ENCODE peak calls at places on chromosomes 7 and 10, in seven cellular contexts. K, A, R, D, O, P and Y are unnamed samples.

GRCh38 chr10:6464862-6465430 is 115.1 kb downstream of the PRKCQ start:
- DNase-seq in K (no peak), A (no peak), R (no peak), D (no peak), O (no peak), P (no peak), Y (no peak)

GRCh38 chr10:77636967-77637473 is 588 bp downstream of the KCNMA1 start:
- DNase-seq in K (no peak), A (no peak), R (no peak), D (no peak), O (no peak), P (no peak), Y (no peak)

GRCh38 chr10:1661861-1662260 is 75.5 kb downstream of the ADARB2 start:
- DNase-seq in K (no peak), A (no peak), R (no peak), D (peak), O (peak), P (no peak), Y (no peak)

GRCh38 chr10:91034494-91035157 is 113.7 kb upstream of the ANKRD1 start:
- DNase-seq in K (no peak), A (peak), R (peak), D (no peak), O (no peak), P (peak), Y (no peak)

GRCh38 chr7:13099197-13099795 is 411.9 kb downstream of the ARL4A start:
- DNase-seq in K (no peak), A (no peak), R (peak), D (no peak), O (no peak), P (no peak), Y (no peak)

GRCh38 chr10:1660386-1660785 is 76.9 kb downstream of the ADARB2 start:
- DNase-seq in K (no peak), A (no peak), R (no peak), D (no peak), O (no peak), P (no peak), Y (no peak)

GRCh38 chr7:1586126-1586826 is 16.4 kb upstream of the PSMG3 start:
- DNase-seq in K (no peak), A (no peak), R (no peak), D (no peak), O (no peak), P (no peak), Y (peak)

GRCh38 chr7:93821463-93821862 is 69.1 kb downstream of the TFPI2 start:
- DNase-seq in K (no peak), A (no peak), R (no peak), D (no peak), O (no peak), P (no peak), Y (no peak)

GRCh38 chr7:146176790-146177189 is 60.2 kb downstream of the CNTNAP2 start:
- DNase-seq in K (no peak), A (no peak), R (no peak), D (no peak), O (no peak), P (no peak), Y (no peak)

GRCh38 chr10:77371848-77372247 is 265.8 kb downstream of the KCNMA1 start:
- DNase-seq in K (no peak), A (no peak), R (no peak), D (no peak), O (no peak), P (no peak), Y (no peak)

GRCh38 chr7:36406156-36406555 is 16.5 kb downstream of the ANLN start:
- DNase-seq in K (no peak), A (no peak), R (peak), D (no peak), O (no peak), P (no peak), Y (no peak)

GRCh38 chr10:29895436-29895835 is 163.9 kb downstream of the JCAD start:
- DNase-seq in K (no peak), A (peak), R (peak), D (no peak), O (no peak), P (peak), Y (no peak)

GRCh38 chr7:727806-728460 is 852 bp upstream of the PRKAR1B start:
- DNase-seq in K (no peak), A (peak), R (no peak), D (no peak), O (no peak), P (no peak), Y (no peak)

GRCh38 chr10:45000138-45000763 is 472 bp upstream of the ZNF22 start:
- DNase-seq in K (no peak), A (peak), R (peak), D (no peak), O (no peak), P (peak), Y (no peak)

GRCh38 chr7:134320201-134320600 is 3.5 kb upstream of the SLC35B4 start:
- DNase-seq in K (no peak), A (peak), R (no peak), D (no peak), O (no peak), P (no peak), Y (no peak)

GRCh38 chr10:15436696-15437095 is 65.6 kb upstream of the FAM171A1 start:
- DNase-seq in K (no peak), A (peak), R (peak), D (no peak), O (no peak), P (no peak), Y (no peak)

GRCh38 chr10:91626936-91627335 is 5.9 kb downstream of the PPP1R3C start:
- DNase-seq in K (no peak), A (no peak), R (no peak), D (no peak), O (no peak), P (no peak), Y (no peak)

GRCh38 chr7:70303780-70304179 is 705.5 kb downstream of the AUTS2 start:
- DNase-seq in K (no peak), A (no peak), R (no peak), D (no peak), O (no peak), P (no peak), Y (no peak)

GRCh38 chr10:68023292-68023691 is 51.8 kb downstream of the HERC4 start:
- DNase-seq in K (no peak), A (no peak), R (no peak), D (no peak), O (no peak), P (no peak), Y (no peak)

GRCh38 chr7:63045575-63045974 is 953.1 kb upstream of the ZNF722 start:
- DNase-seq in K (no peak), A (no peak), R (no peak), D (no peak), O (no peak), P (no peak), Y (no peak)

GRCh38 chr7:131653418-131654248 is 97.2 kb upstream of the PODXL start:
- DNase-seq in K (no peak), A (peak), R (no peak), D (no peak), O (no peak), P (no peak), Y (no peak)

GRCh38 chr7:39720586-39720985 is 97.2 kb downstream of the RALA start:
- DNase-seq in K (no peak), A (peak), R (peak), D (no peak), O (no peak), P (no peak), Y (no peak)

GRCh38 chr7:117674617-117675016 is 194.8 kb downstream of the CFTR start:
- DNase-seq in K (no peak), A (no peak), R (no peak), D (no peak), O (no peak), P (no peak), Y (no peak)

GRCh38 chr7:150668472-150668911 is 17.0 kb upstream of the GIMAP2 start:
- DNase-seq in K (peak), A (no peak), R (no peak), D (no peak), O (no peak), P (no peak), Y (no peak)

GRCh38 chr7:149558149-149558861 is 60.7 kb upstream of the ZNF746 start:
- DNase-seq in K (no peak), A (peak), R (peak), D (no peak), O (no peak), P (no peak), Y (no peak)

GRCh38 chr10:62895058-62895457 is 78.9 kb upstream of the EGR2 start:
- DNase-seq in K (no peak), A (peak), R (no peak), D (no peak), O (no peak), P (peak), Y (no peak)

GRCh38 chr10:72765051-72765450 is 73.1 kb downstream of the MCU start:
- DNase-seq in K (no peak), A (peak), R (no peak), D (no peak), O (no peak), P (no peak), Y (no peak)

GRCh38 chr10:69715156-69715898 is 85.3 kb downstream of the FAM241B start:
- DNase-seq in K (no peak), A (peak), R (peak), D (no peak), O (no peak), P (no peak), Y (no peak)

GRCh38 chr7:27605689-27606269 is 56.9 kb downstream of the HIBADH start:
- DNase-seq in K (no peak), A (peak), R (peak), D (peak), O (no peak), P (no peak), Y (no peak)

GRCh38 chr10:7998831-7999230 is 55.7 kb upstream of the GATA3 start:
- DNase-seq in K (no peak), A (no peak), R (no peak), D (no peak), O (no peak), P (no peak), Y (no peak)

GRCh38 chr7:45689797-45690761 is 115.9 kb downstream of the ADCY1 start:
- DNase-seq in K (no peak), A (no peak), R (no peak), D (no peak), O (no peak), P (no peak), Y (no peak)

GRCh38 chr7:139758388-139758787 is 19.4 kb downstream of the HIPK2 start:
- DNase-seq in K (no peak), A (no peak), R (no peak), D (no peak), O (no peak), P (no peak), Y (no peak)

GRCh38 chr7:66845382-66846095 is 75.5 kb upstream of the TMEM248 start:
- DNase-seq in K (no peak), A (no peak), R (no peak), D (peak), O (no peak), P (no peak), Y (no peak)

GRCh38 chr7:66840316-66840715 is 80.7 kb upstream of the TMEM248 start:
- DNase-seq in K (no peak), A (no peak), R (no peak), D (no peak), O (no peak), P (no peak), Y (no peak)

GRCh38 chr7:66841898-66842297 is 79.1 kb upstream of the TMEM248 start:
- DNase-seq in K (no peak), A (no peak), R (no peak), D (no peak), O (no peak), P (no peak), Y (no peak)

GRCh38 chr7:66847879-66848810 is 72.9 kb upstream of the TMEM248 start:
- DNase-seq in K (no peak), A (peak), R (peak), D (no peak), O (no peak), P (no peak), Y (no peak)

DNA sequence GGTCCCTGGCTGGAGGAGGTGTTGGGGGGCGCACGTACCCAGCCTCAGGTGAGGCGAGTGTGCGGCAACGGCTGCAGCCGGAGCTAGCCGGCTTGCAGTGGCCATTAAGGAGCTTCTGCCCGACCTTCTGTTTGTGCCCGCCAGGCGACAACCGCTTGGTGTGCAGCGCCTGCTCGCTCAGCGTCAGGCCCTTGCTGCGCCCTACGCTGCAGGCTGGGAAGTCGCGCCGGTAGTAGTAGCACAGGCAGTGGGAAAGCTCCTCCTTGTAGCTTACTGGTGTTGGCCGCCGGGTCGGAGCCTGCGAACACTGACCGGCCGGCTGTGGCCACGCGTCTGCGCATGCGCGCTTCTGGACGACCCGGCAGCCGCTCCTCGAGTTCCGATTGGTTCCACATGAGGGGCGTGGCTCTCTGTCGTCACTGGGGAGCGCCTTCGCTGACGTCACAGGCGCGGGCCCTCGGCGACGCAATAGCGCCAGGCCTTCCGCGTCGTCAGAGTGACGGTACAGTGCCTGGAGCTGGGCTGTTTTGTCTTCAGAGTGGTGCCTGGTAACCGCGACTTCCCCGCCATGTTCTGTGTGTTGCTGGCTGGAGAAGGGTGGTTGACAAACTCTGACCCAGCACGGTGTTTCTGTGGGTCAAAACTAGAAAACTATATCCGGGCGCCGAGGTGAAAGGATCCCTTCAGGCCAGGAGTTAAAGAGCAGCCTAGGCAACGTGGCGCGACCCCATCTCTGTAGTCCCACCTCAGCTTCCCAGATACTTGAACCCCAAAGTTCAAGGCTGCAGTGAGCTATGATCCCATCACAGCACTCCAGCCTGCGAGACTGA is 76.3 kb upstream of the TMEM248 start:
- DNase-seq in K (peak), A (peak), R (peak), D (peak), O (peak), P (peak), Y (peak)
- TF ChIP-seq CTCF in K (peak), A (peak), R (no peak), D (peak), O (peak), P (peak), Y (no peak)

DNA sequence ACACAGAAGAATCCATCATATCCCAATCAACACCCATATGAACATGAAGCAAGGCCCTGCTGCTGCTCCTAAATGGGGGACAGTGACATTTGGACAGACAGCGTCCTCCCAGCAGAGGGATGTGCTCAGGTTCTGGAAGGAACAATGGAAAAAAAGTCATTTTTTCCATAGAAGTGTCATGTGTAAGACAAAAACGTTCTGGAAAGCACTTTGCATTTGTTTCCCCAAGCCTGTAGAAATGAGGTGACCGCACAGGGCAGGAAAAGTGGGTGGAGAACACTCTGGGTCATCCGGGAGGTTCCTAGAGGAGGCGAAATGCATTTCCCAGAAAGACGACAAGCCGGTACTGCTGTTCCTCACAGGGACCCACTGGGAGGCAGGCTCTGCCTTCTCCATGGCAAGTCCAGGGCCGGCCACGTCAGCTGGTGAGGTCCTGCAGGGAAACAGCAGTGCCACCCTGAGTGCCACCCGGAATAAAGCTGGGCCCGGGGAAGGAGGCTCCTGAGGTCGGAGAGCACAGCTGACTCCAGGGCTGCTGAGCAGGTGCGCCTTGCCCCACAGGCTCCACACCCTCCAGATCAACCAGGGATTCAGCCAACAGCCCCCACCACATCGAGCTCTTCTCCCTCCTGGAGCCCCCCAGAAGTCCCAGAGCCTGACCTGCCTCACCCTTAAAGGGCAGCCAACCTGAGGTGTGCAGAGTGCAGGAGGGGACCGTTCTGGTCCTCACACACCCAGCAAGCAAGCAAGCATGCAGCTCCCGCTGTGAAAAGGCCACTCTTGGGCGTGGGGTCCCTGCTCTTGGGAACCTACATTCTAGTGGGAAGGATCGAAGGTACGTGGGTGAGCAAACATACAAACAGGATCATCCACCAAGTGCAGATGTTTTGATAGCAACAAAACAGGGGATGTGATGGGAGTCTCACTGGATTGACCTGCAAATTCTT is 28.8 kb upstream of the INPP5A start:
- DNase-seq in K (no peak), A (peak), R (no peak), D (no peak), O (no peak), P (peak), Y (no peak)
- TF ChIP-seq CTCF in K (no peak), A (peak), R (no peak), D (no peak), O (no peak), P (peak), Y (no peak)

GRCh38 chr7:98880485-98880884 is 2.2 kb downstream of the TRRAP start:
- DNase-seq in K (no peak), A (no peak), R (no peak), D (no peak), O (no peak), P (no peak), Y (no peak)
- TF ChIP-seq CTCF in K (no peak), A (no peak), R (no peak), D (no peak), O (no peak), P (no peak), Y (no peak)

GRCh38 chr10:3119796-3120459 is 52.6 kb downstream of the PFKP start:
- DNase-seq in K (no peak), A (peak), R (no peak), D (peak), O (no peak), P (no peak), Y (no peak)
- TF ChIP-seq CTCF in K (no peak), A (peak), R (peak), D (peak), O (no peak), P (peak), Y (peak)

GRCh38 chr7:92246363-92247101 is 758 bp downstream of the ANKIB1 start:
- DNase-seq in K (peak), A (no peak), R (peak), D (peak), O (peak), P (peak), Y (no peak)
- TF ChIP-seq CTCF in K (no peak), A (no peak), R (no peak), D (no peak), O (no peak), P (no peak), Y (no peak)

GRCh38 chr10:11355625-11356024 is 255.8 kb downstream of the USP6NL start:
- DNase-seq in K (no peak), A (no peak), R (no peak), D (no peak), O (no peak), P (no peak), Y (no peak)
- TF ChIP-seq CTCF in K (no peak), A (no peak), R (no peak), D (no peak), O (no peak), P (no peak), Y (no peak)

DNA sequence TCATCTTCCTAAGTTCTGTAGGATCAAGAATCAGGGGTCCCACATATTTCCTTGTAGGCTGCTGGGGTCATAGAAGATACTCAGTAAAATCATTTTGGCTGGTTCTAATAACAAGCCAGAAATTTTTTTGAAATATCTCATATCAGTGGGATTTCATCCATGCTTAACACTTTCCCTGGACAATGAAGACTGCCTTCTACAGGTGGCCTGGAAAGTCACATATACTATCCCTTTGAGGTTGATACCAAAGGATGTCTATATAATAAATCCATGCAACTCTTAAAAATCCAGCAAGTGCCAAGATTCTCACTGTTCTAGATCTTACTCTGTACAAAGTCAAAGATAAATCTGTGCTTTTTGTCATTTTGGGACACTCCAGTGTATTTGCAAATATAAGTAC is 225.8 kb upstream of the NEBL start:
- DNase-seq in K (no peak), A (no peak), R (no peak), D (no peak), O (no peak), P (no peak), Y (no peak)
- TF ChIP-seq CTCF in K (no peak), A (no peak), R (no peak), D (no peak), O (no peak), P (no peak), Y (no peak)